ENCODE peak calls at places on chromosomes 3 and 15, in nine cellular contexts. H is activated T-cell treated with anti-CD3 and anti-CD28 coated beads, Interleukin-2, amount 50 U/mL, for 4 hours; L is SJCRH30; Z is activated T-helper 1 cell treated with anti-CD3 and anti-CD28 coated beads, Interleukin-12 subunit alpha, Interleukin-12 subunit beta, Interleukin-2, Interleukin-4 antibody, amounts not matched to agents 30 ng/mL and 10 ng/mL and 1 ng/mL, durations not matched to agents 14 hours and 24 hours and 36 hours; Q is hypothalamus; M is stomach; O is astrocyte of the hippocampus; K is GM19239; W is stimulated activated naive CD4-positive, alpha-beta T cell. Y is an unnamed sample.

GRCh38 chr3:64489361-64490044 is 198.3 kb downstream of the ADAMTS9 start:
- DNase-seq in Q (peak; percentile 69), L (peak; percentile 56), H (no peak), K (no peak), W (no peak), Z (no peak), O (peak; percentile 68), M (peak; percentile 72), Y (no peak)

GRCh38 chr3:191282262-191283215 is 46.7 kb upstream of the CCDC50 start:
- DNase-seq in O (no peak), L (no peak), H (no peak), Q (no peak), Z (no peak), K (no peak), W (no peak), M (no peak), Y (no peak)

GRCh38 chr3:48436477-48436787 is 3.5 kb downstream of the CCDC51 start:
- DNase-seq in W (no peak), K (no peak), L (no peak), M (no peak), H (no peak), Q (no peak), O (no peak), Z (no peak), Y (no peak)

GRCh38 chr3:7547826-7548225 is 686.9 kb downstream of the GRM7 start:
- DNase-seq in K (no peak), L (no peak), Z (no peak), W (no peak), Q (no peak), M (no peak), O (no peak), H (no peak), Y (no peak)

GRCh38 chr15:53359038-53359437 is 400.4 kb downstream of the WDR72 start:
- DNase-seq in K (no peak), O (no peak), H (no peak), Q (no peak), L (no peak), Z (no peak), W (no peak), M (no peak), Y (no peak)

GRCh38 chr15:84570164-84570692 is 30.6 kb upstream of the ZSCAN2 start:
- DNase-seq in M (peak; percentile 61), K (peak; percentile 15), W (peak; percentile 16), Q (peak; percentile 35), O (no peak), H (peak; percentile 42), Z (peak; percentile 52), L (peak; percentile 44), Y (peak; percentile 69)

GRCh38 chr15:50252556-50252955 is 13.0 kb downstream of the HDC start:
- DNase-seq in M (no peak), Z (no peak), L (no peak), Q (no peak), O (no peak), K (no peak), W (no peak), H (no peak), Y (no peak)

GRCh38 chr15:90482124-90483011 is 47.4 kb upstream of the CRTC3 start:
- DNase-seq in K (no peak), O (peak; percentile 73), Q (peak; percentile 19), L (peak; percentile 69), Z (peak; percentile 11), H (peak; percentile 40), M (peak; percentile 53), W (peak; percentile 49), Y (no peak)

GRCh38 chr15:64895285-64896065 is 16.2 kb upstream of the ANKDD1A start:
- DNase-seq in K (peak; percentile 53), Z (peak; percentile 59), M (peak; percentile 31), W (peak; percentile 50), Q (peak; percentile 17), O (no peak), H (peak; percentile 21), L (no peak), Y (no peak)

GRCh38 chr3:73719877-73720276 is 95.1 kb upstream of the PDZRN3 start:
- DNase-seq in W (no peak), M (no peak), H (no peak), Q (no peak), O (no peak), K (no peak), L (no peak), Z (no peak), Y (no peak)

GRCh38 chr15:95684126-95684525 is 646.4 kb upstream of the NR2F2 start:
- DNase-seq in Q (no peak), Z (no peak), W (no peak), L (no peak), O (no peak), M (no peak), H (no peak), K (no peak), Y (no peak)

GRCh38 chr15:61655881-61656280 is 404.4 kb downstream of the VPS13C start:
- DNase-seq in W (no peak), L (no peak), H (no peak), Z (no peak), O (no peak), K (no peak), Q (no peak), M (no peak), Y (no peak)

GRCh38 chr3:14634763-14635400 is 16.7 kb upstream of the CCDC174 start:
- DNase-seq in L (no peak), Z (no peak), M (no peak), O (no peak), W (no peak), K (no peak), H (no peak), Q (no peak), Y (no peak)

GRCh38 chr15:96494530-96494929 is 164.0 kb downstream of the NR2F2 start:
- DNase-seq in W (no peak), M (peak; percentile 51), H (no peak), Z (no peak), Q (no peak), K (no peak), O (no peak), L (no peak), Y (no peak)

GRCh38 chr3:39387411-39387975 is 4.3 kb downstream of the SLC25A38 start:
- DNase-seq in K (no peak), H (no peak), Z (no peak), L (no peak), W (no peak), M (no peak), O (no peak), Q (no peak), Y (no peak)

GRCh38 chr3:70108072-70108471 is 108.5 kb downstream of the SAMMSON start:
- DNase-seq in K (no peak), M (peak; percentile 42), W (no peak), Z (no peak), L (peak; percentile 49), H (no peak), Q (no peak), O (no peak), Y (peak; percentile 54)

GRCh38 chr3:171972965-171973364 is 66.4 kb upstream of the FNDC3B start:
- DNase-seq in Q (no peak), M (no peak), K (no peak), H (no peak), W (no peak), L (no peak), Z (no peak), O (peak; percentile 67), Y (no peak)

GRCh38 chr15:85044894-85045293 is 63.2 kb downstream of the PDE8A start:
- DNase-seq in O (no peak), K (no peak), Z (no peak), L (no peak), Q (no peak), W (no peak), H (no peak), M (no peak), Y (no peak)

GRCh38 chr3:187932530-187932929 is 187.3 kb upstream of the BCL6 start:
- DNase-seq in Q (no peak), M (no peak), W (no peak), O (no peak), L (no peak), Z (no peak), K (no peak), H (no peak), Y (no peak)

GRCh38 chr15:62165793-62166380 is 802 bp upstream of the C2CD4B start:
- DNase-seq in H (no peak), Q (no peak), M (no peak), O (no peak), Z (no peak), L (no peak), W (no peak), K (no peak), Y (no peak)

GRCh38 chr3:184003187-184003967 is 14.3 kb downstream of the ABCC5 start:
- DNase-seq in O (peak; percentile 62), W (no peak), Z (no peak), H (no peak), K (no peak), M (no peak), L (no peak), Q (no peak), Y (no peak)

GRCh38 chr3:3689601-3690375 is 109.4 kb upstream of the LRRN1 start:
- DNase-seq in Z (no peak), M (no peak), Q (no peak), O (no peak), L (peak; percentile 78), W (no peak), H (no peak), K (no peak), Y (no peak)

GRCh38 chr3:58010562-58010961 is 2.3 kb downstream of the FLNB start:
- DNase-seq in Z (no peak), W (no peak), K (no peak), M (no peak), H (no peak), Q (no peak), L (no peak), O (no peak), Y (no peak)

GRCh38 chr3:12049675-12050074 is 45.5 kb downstream of the SYN2 start:
- DNase-seq in M (no peak), K (no peak), O (peak; percentile 49), L (peak; percentile 26), H (no peak), Q (no peak), Z (no peak), W (no peak), Y (no peak)

GRCh38 chr3:150055332-150055731 is 84.6 kb upstream of the PFN2 start:
- DNase-seq in L (no peak), Z (no peak), W (no peak), K (no peak), M (no peak), H (no peak), Q (no peak), O (no peak), Y (no peak)

GRCh38 chr3:48552111-48552911 is 4.3 kb downstream of the PFKFB4 start:
- DNase-seq in O (no peak), Z (no peak), K (no peak), L (peak; percentile 75), M (peak; percentile 67), Q (no peak), H (no peak), W (no peak), Y (no peak)

Y was measured in right lobe of liver.